ENCODE peak calls at places on chromosomes 5 and 9, in nine cellular contexts. One of them, this sample, is unnamed.

GRCh38 chr5:103446813-103447212 is 115.8 kb downstream of the NUDT12 start:
- DNase-seq in WTC11: no peak
- DNase-seq in non-pigmented ciliary epithelial cell: no peak
- DNase-seq in frontal cortex: no peak
- DNase-seq in kidney: no peak
- DNase-seq in activated naive CD8-positive, alpha-beta T cell treated with anti-CD3 and anti-CD28 coated beads, Interleukin-2, amount 10 ng/mL, durations not matched to agents 7 days and 5 days: no peak
- DNase-seq in activated CD4-positive, alpha-beta T cell treated with anti-CD3 and anti-CD28 coated beads, Interleukin-2, amount 10 ng/mL, durations not matched to agents 24 days and 14 days: no peak
- DNase-seq in SW 1271: peak; percentile 39
- DNase-seq in aorta: no peak
- DNase-seq in this sample: no peak

GRCh38 chr5:10320793-10321192 is 13.1 kb upstream of the CMBL start:
- DNase-seq in activated naive CD8-positive, alpha-beta T cell treated with anti-CD3 and anti-CD28 coated beads, Interleukin-2, amount 10 ng/mL, durations not matched to agents 7 days and 5 days: no peak
- DNase-seq in WTC11: no peak
- DNase-seq in non-pigmented ciliary epithelial cell: no peak
- DNase-seq in frontal cortex: no peak
- DNase-seq in activated CD4-positive, alpha-beta T cell treated with anti-CD3 and anti-CD28 coated beads, Interleukin-2, amount 10 ng/mL, durations not matched to agents 24 days and 14 days: no peak
- DNase-seq in SW 1271: no peak
- DNase-seq in aorta: no peak
- DNase-seq in kidney: no peak
- DNase-seq in this sample: no peak

GRCh38 chr5:68264024-68264956 is 48.7 kb downstream of the PIK3R1 start:
- DNase-seq in kidney: no peak
- DNase-seq in SW 1271: no peak
- DNase-seq in aorta: no peak
- DNase-seq in WTC11: no peak
- DNase-seq in activated naive CD8-positive, alpha-beta T cell treated with anti-CD3 and anti-CD28 coated beads, Interleukin-2, amount 10 ng/mL, durations not matched to agents 7 days and 5 days: no peak
- DNase-seq in activated CD4-positive, alpha-beta T cell treated with anti-CD3 and anti-CD28 coated beads, Interleukin-2, amount 10 ng/mL, durations not matched to agents 24 days and 14 days: peak; percentile 49
- DNase-seq in frontal cortex: no peak
- DNase-seq in non-pigmented ciliary epithelial cell: peak; percentile 50
- DNase-seq in this sample: no peak

GRCh38 chr9:131731237-131731995 is 8.5 kb downstream of the RAPGEF1 start:
- DNase-seq in kidney: peak; percentile 23
- DNase-seq in aorta: no peak
- DNase-seq in frontal cortex: no peak
- DNase-seq in SW 1271: no peak
- DNase-seq in activated CD4-positive, alpha-beta T cell treated with anti-CD3 and anti-CD28 coated beads, Interleukin-2, amount 10 ng/mL, durations not matched to agents 24 days and 14 days: peak; percentile 88
- DNase-seq in activated naive CD8-positive, alpha-beta T cell treated with anti-CD3 and anti-CD28 coated beads, Interleukin-2, amount 10 ng/mL, durations not matched to agents 7 days and 5 days: no peak
- DNase-seq in non-pigmented ciliary epithelial cell: no peak
- DNase-seq in WTC11: no peak
- DNase-seq in this sample: no peak

GRCh38 chr5:64594601-64595518 is 89.0 kb downstream of the RGS7BP start:
- DNase-seq in kidney: no peak
- DNase-seq in activated CD4-positive, alpha-beta T cell treated with anti-CD3 and anti-CD28 coated beads, Interleukin-2, amount 10 ng/mL, durations not matched to agents 24 days and 14 days: no peak
- DNase-seq in WTC11: peak; percentile 52
- DNase-seq in aorta: no peak
- DNase-seq in activated naive CD8-positive, alpha-beta T cell treated with anti-CD3 and anti-CD28 coated beads, Interleukin-2, amount 10 ng/mL, durations not matched to agents 7 days and 5 days: no peak
- DNase-seq in SW 1271: no peak
- DNase-seq in non-pigmented ciliary epithelial cell: no peak
- DNase-seq in frontal cortex: no peak
- DNase-seq in this sample: peak; percentile 45

GRCh38 chr9:111937781-111938426 is 41.3 kb downstream of the UGCG start:
- DNase-seq in non-pigmented ciliary epithelial cell: no peak
- DNase-seq in frontal cortex: no peak
- DNase-seq in aorta: peak; percentile 84
- DNase-seq in kidney: peak; percentile 75
- DNase-seq in activated naive CD8-positive, alpha-beta T cell treated with anti-CD3 and anti-CD28 coated beads, Interleukin-2, amount 10 ng/mL, durations not matched to agents 7 days and 5 days: peak; percentile 38
- DNase-seq in SW 1271: peak; percentile 63
- DNase-seq in activated CD4-positive, alpha-beta T cell treated with anti-CD3 and anti-CD28 coated beads, Interleukin-2, amount 10 ng/mL, durations not matched to agents 24 days and 14 days: peak; percentile 84
- DNase-seq in WTC11: no peak
- DNase-seq in this sample: no peak

GRCh38 chr5:25099538-25099937 is 454.8 kb upstream of the CDH10 start:
- DNase-seq in activated naive CD8-positive, alpha-beta T cell treated with anti-CD3 and anti-CD28 coated beads, Interleukin-2, amount 10 ng/mL, durations not matched to agents 7 days and 5 days: no peak
- DNase-seq in kidney: no peak
- DNase-seq in activated CD4-positive, alpha-beta T cell treated with anti-CD3 and anti-CD28 coated beads, Interleukin-2, amount 10 ng/mL, durations not matched to agents 24 days and 14 days: no peak
- DNase-seq in aorta: no peak
- DNase-seq in WTC11: no peak
- DNase-seq in frontal cortex: no peak
- DNase-seq in SW 1271: no peak
- DNase-seq in non-pigmented ciliary epithelial cell: no peak
- DNase-seq in this sample: no peak

GRCh38 chr9:124511426-124511840 is 4.2 kb upstream of the NR5A1 start:
- DNase-seq in non-pigmented ciliary epithelial cell: no peak
- DNase-seq in activated CD4-positive, alpha-beta T cell treated with anti-CD3 and anti-CD28 coated beads, Interleukin-2, amount 10 ng/mL, durations not matched to agents 24 days and 14 days: no peak
- DNase-seq in aorta: no peak
- DNase-seq in SW 1271: no peak
- DNase-seq in frontal cortex: peak; percentile 11
- DNase-seq in kidney: peak; percentile 59
- DNase-seq in WTC11: no peak
- DNase-seq in activated naive CD8-positive, alpha-beta T cell treated with anti-CD3 and anti-CD28 coated beads, Interleukin-2, amount 10 ng/mL, durations not matched to agents 7 days and 5 days: no peak
- DNase-seq in this sample: peak; percentile 22

GRCh38 chr5:169626779-169627178 is 10.3 kb upstream of the DOCK2 start:
- DNase-seq in non-pigmented ciliary epithelial cell: peak; percentile 90
- DNase-seq in activated CD4-positive, alpha-beta T cell treated with anti-CD3 and anti-CD28 coated beads, Interleukin-2, amount 10 ng/mL, durations not matched to agents 24 days and 14 days: no peak
- DNase-seq in WTC11: no peak
- DNase-seq in frontal cortex: no peak
- DNase-seq in kidney: no peak
- DNase-seq in SW 1271: peak; percentile 31
- DNase-seq in activated naive CD8-positive, alpha-beta T cell treated with anti-CD3 and anti-CD28 coated beads, Interleukin-2, amount 10 ng/mL, durations not matched to agents 7 days and 5 days: no peak
- DNase-seq in aorta: no peak
- DNase-seq in this sample: peak; percentile 6

GRCh38 chr9:120868339-120868675 is 8.7 kb downstream of the PHF19 start:
- DNase-seq in SW 1271: no peak
- DNase-seq in non-pigmented ciliary epithelial cell: no peak
- DNase-seq in aorta: no peak
- DNase-seq in activated CD4-positive, alpha-beta T cell treated with anti-CD3 and anti-CD28 coated beads, Interleukin-2, amount 10 ng/mL, durations not matched to agents 24 days and 14 days: no peak
- DNase-seq in WTC11: no peak
- DNase-seq in frontal cortex: no peak
- DNase-seq in kidney: no peak
- DNase-seq in activated naive CD8-positive, alpha-beta T cell treated with anti-CD3 and anti-CD28 coated beads, Interleukin-2, amount 10 ng/mL, durations not matched to agents 7 days and 5 days: no peak
- DNase-seq in this sample: no peak

GRCh38 chr9:35605336-35606137 is 475 bp downstream of the TESK1 start:
- DNase-seq in SW 1271: no peak
- DNase-seq in non-pigmented ciliary epithelial cell: no peak
- DNase-seq in aorta: peak; percentile 61
- DNase-seq in activated CD4-positive, alpha-beta T cell treated with anti-CD3 and anti-CD28 coated beads, Interleukin-2, amount 10 ng/mL, durations not matched to agents 24 days and 14 days: peak; percentile 84
- DNase-seq in activated naive CD8-positive, alpha-beta T cell treated with anti-CD3 and anti-CD28 coated beads, Interleukin-2, amount 10 ng/mL, durations not matched to agents 7 days and 5 days: peak; percentile 61
- DNase-seq in kidney: peak; percentile 88
- DNase-seq in frontal cortex: no peak
- DNase-seq in WTC11: peak; percentile 48
- DNase-seq in this sample: peak; percentile 50

GRCh38 chr5:16664368-16664767 is 47.6 kb upstream of the RETREG1 start:
- DNase-seq in kidney: no peak
- DNase-seq in WTC11: no peak
- DNase-seq in aorta: no peak
- DNase-seq in non-pigmented ciliary epithelial cell: no peak
- DNase-seq in frontal cortex: no peak
- DNase-seq in SW 1271: no peak
- DNase-seq in activated naive CD8-positive, alpha-beta T cell treated with anti-CD3 and anti-CD28 coated beads, Interleukin-2, amount 10 ng/mL, durations not matched to agents 7 days and 5 days: no peak
- DNase-seq in activated CD4-positive, alpha-beta T cell treated with anti-CD3 and anti-CD28 coated beads, Interleukin-2, amount 10 ng/mL, durations not matched to agents 24 days and 14 days: no peak
- DNase-seq in this sample: no peak

GRCh38 chr5:108386345-108387061 is 4.6 kb upstream of the FBXL17 start:
- DNase-seq in activated CD4-positive, alpha-beta T cell treated with anti-CD3 and anti-CD28 coated beads, Interleukin-2, amount 10 ng/mL, durations not matched to agents 24 days and 14 days: no peak
- DNase-seq in non-pigmented ciliary epithelial cell: no peak
- DNase-seq in aorta: no peak
- DNase-seq in kidney: no peak
- DNase-seq in frontal cortex: no peak
- DNase-seq in WTC11: no peak
- DNase-seq in activated naive CD8-positive, alpha-beta T cell treated with anti-CD3 and anti-CD28 coated beads, Interleukin-2, amount 10 ng/mL, durations not matched to agents 7 days and 5 days: no peak
- DNase-seq in SW 1271: no peak
- DNase-seq in this sample: no peak

GRCh38 chr5:34978681-34979080 is 49.3 kb downstream of the DNAJC21 start:
- DNase-seq in frontal cortex: no peak
- DNase-seq in activated naive CD8-positive, alpha-beta T cell treated with anti-CD3 and anti-CD28 coated beads, Interleukin-2, amount 10 ng/mL, durations not matched to agents 7 days and 5 days: no peak
- DNase-seq in activated CD4-positive, alpha-beta T cell treated with anti-CD3 and anti-CD28 coated beads, Interleukin-2, amount 10 ng/mL, durations not matched to agents 24 days and 14 days: no peak
- DNase-seq in kidney: no peak
- DNase-seq in WTC11: no peak
- DNase-seq in aorta: no peak
- DNase-seq in non-pigmented ciliary epithelial cell: no peak
- DNase-seq in SW 1271: no peak
- DNase-seq in this sample: no peak

GRCh38 chr9:133569891-133570651 is 35.6 kb downstream of the ADAMTSL2 start:
- DNase-seq in non-pigmented ciliary epithelial cell: no peak
- DNase-seq in frontal cortex: no peak
- DNase-seq in aorta: no peak
- DNase-seq in activated naive CD8-positive, alpha-beta T cell treated with anti-CD3 and anti-CD28 coated beads, Interleukin-2, amount 10 ng/mL, durations not matched to agents 7 days and 5 days: no peak
- DNase-seq in activated CD4-positive, alpha-beta T cell treated with anti-CD3 and anti-CD28 coated beads, Interleukin-2, amount 10 ng/mL, durations not matched to agents 24 days and 14 days: no peak
- DNase-seq in WTC11: peak; percentile 56
- DNase-seq in SW 1271: no peak
- DNase-seq in kidney: no peak
- DNase-seq in this sample: no peak

GRCh38 chr9:105425817-105426433 is 21.9 kb upstream of the FSD1L start:
- DNase-seq in SW 1271: peak; percentile 24
- DNase-seq in frontal cortex: no peak
- DNase-seq in activated naive CD8-positive, alpha-beta T cell treated with anti-CD3 and anti-CD28 coated beads, Interleukin-2, amount 10 ng/mL, durations not matched to agents 7 days and 5 days: no peak
- DNase-seq in activated CD4-positive, alpha-beta T cell treated with anti-CD3 and anti-CD28 coated beads, Interleukin-2, amount 10 ng/mL, durations not matched to agents 24 days and 14 days: no peak
- DNase-seq in aorta: no peak
- DNase-seq in kidney: no peak
- DNase-seq in WTC11: no peak
- DNase-seq in non-pigmented ciliary epithelial cell: no peak
- DNase-seq in this sample: peak; percentile 73

GRCh38 chr9:83582026-83582425 is 40.9 kb upstream of the IDNK start:
- DNase-seq in frontal cortex: no peak
- DNase-seq in non-pigmented ciliary epithelial cell: peak; percentile 31
- DNase-seq in activated CD4-positive, alpha-beta T cell treated with anti-CD3 and anti-CD28 coated beads, Interleukin-2, amount 10 ng/mL, durations not matched to agents 24 days and 14 days: no peak
- DNase-seq in WTC11: no peak
- DNase-seq in aorta: no peak
- DNase-seq in kidney: no peak
- DNase-seq in activated naive CD8-positive, alpha-beta T cell treated with anti-CD3 and anti-CD28 coated beads, Interleukin-2, amount 10 ng/mL, durations not matched to agents 7 days and 5 days: no peak
- DNase-seq in SW 1271: no peak
- DNase-seq in this sample: no peak

GRCh38 chr9:100670719-100671118 is 92.8 kb downstream of the CAVIN4 start:
- DNase-seq in kidney: no peak
- DNase-seq in aorta: no peak
- DNase-seq in activated CD4-positive, alpha-beta T cell treated with anti-CD3 and anti-CD28 coated beads, Interleukin-2, amount 10 ng/mL, durations not matched to agents 24 days and 14 days: no peak
- DNase-seq in WTC11: no peak
- DNase-seq in SW 1271: no peak
- DNase-seq in frontal cortex: no peak
- DNase-seq in non-pigmented ciliary epithelial cell: no peak
- DNase-seq in activated naive CD8-positive, alpha-beta T cell treated with anti-CD3 and anti-CD28 coated beads, Interleukin-2, amount 10 ng/mL, durations not matched to agents 7 days and 5 days: no peak
- DNase-seq in this sample: no peak

GRCh38 chr9:18906656-18907395 is 126.2 kb downstream of the SAXO1 start:
- DNase-seq in activated CD4-positive, alpha-beta T cell treated with anti-CD3 and anti-CD28 coated beads, Interleukin-2, amount 10 ng/mL, durations not matched to agents 24 days and 14 days: no peak
- DNase-seq in WTC11: no peak
- DNase-seq in kidney: no peak
- DNase-seq in aorta: peak; percentile 60
- DNase-seq in activated naive CD8-positive, alpha-beta T cell treated with anti-CD3 and anti-CD28 coated beads, Interleukin-2, amount 10 ng/mL, durations not matched to agents 7 days and 5 days: no peak
- DNase-seq in SW 1271: no peak
- DNase-seq in frontal cortex: no peak
- DNase-seq in non-pigmented ciliary epithelial cell: no peak
- DNase-seq in this sample: peak; percentile 23

GRCh38 chr9:108142142-108142503 is 652.6 kb upstream of the KLF4 start:
- DNase-seq in SW 1271: no peak
- DNase-seq in frontal cortex: no peak
- DNase-seq in non-pigmented ciliary epithelial cell: no peak
- DNase-seq in WTC11: no peak
- DNase-seq in kidney: no peak
- DNase-seq in aorta: no peak
- DNase-seq in activated naive CD8-positive, alpha-beta T cell treated with anti-CD3 and anti-CD28 coated beads, Interleukin-2, amount 10 ng/mL, durations not matched to agents 7 days and 5 days: no peak
- DNase-seq in activated CD4-positive, alpha-beta T cell treated with anti-CD3 and anti-CD28 coated beads, Interleukin-2, amount 10 ng/mL, durations not matched to agents 24 days and 14 days: no peak
- DNase-seq in this sample: no peak

GRCh38 chr5:92468307-92468706 is 1085.2 kb upstream of the ARRDC3 start:
- DNase-seq in kidney: no peak
- DNase-seq in frontal cortex: no peak
- DNase-seq in activated CD4-positive, alpha-beta T cell treated with anti-CD3 and anti-CD28 coated beads, Interleukin-2, amount 10 ng/mL, durations not matched to agents 24 days and 14 days: no peak
- DNase-seq in aorta: no peak
- DNase-seq in non-pigmented ciliary epithelial cell: no peak
- DNase-seq in WTC11: no peak
- DNase-seq in SW 1271: no peak
- DNase-seq in activated naive CD8-positive, alpha-beta T cell treated with anti-CD3 and anti-CD28 coated beads, Interleukin-2, amount 10 ng/mL, durations not matched to agents 7 days and 5 days: no peak
- DNase-seq in this sample: no peak

GRCh38 chr5:135578685-135579341 is at the start of gene CXCL14:
- DNase-seq in aorta: peak; percentile 71
- DNase-seq in WTC11: peak; percentile 74
- DNase-seq in activated naive CD8-positive, alpha-beta T cell treated with anti-CD3 and anti-CD28 coated beads, Interleukin-2, amount 10 ng/mL, durations not matched to agents 7 days and 5 days: no peak
- DNase-seq in kidney: peak; percentile 92
- DNase-seq in frontal cortex: no peak
- DNase-seq in non-pigmented ciliary epithelial cell: peak; percentile 18
- DNase-seq in activated CD4-positive, alpha-beta T cell treated with anti-CD3 and anti-CD28 coated beads, Interleukin-2, amount 10 ng/mL, durations not matched to agents 24 days and 14 days: no peak
- DNase-seq in SW 1271: no peak
- DNase-seq in this sample: no peak

GRCh38 chr9:128917151-128917849 is 3.5 kb upstream of the PHYHD1 start:
- DNase-seq in WTC11: no peak
- DNase-seq in activated naive CD8-positive, alpha-beta T cell treated with anti-CD3 and anti-CD28 coated beads, Interleukin-2, amount 10 ng/mL, durations not matched to agents 7 days and 5 days: no peak
- DNase-seq in kidney: peak; percentile 85
- DNase-seq in non-pigmented ciliary epithelial cell: no peak
- DNase-seq in SW 1271: no peak
- DNase-seq in aorta: peak; percentile 89
- DNase-seq in frontal cortex: peak; percentile 60
- DNase-seq in activated CD4-positive, alpha-beta T cell treated with anti-CD3 and anti-CD28 coated beads, Interleukin-2, amount 10 ng/mL, durations not matched to agents 24 days and 14 days: no peak
- DNase-seq in this sample: no peak

GRCh38 chr9:34986541-34987047 is 3.0 kb upstream of the DNAJB5 start:
- DNase-seq in kidney: no peak
- DNase-seq in activated naive CD8-positive, alpha-beta T cell treated with anti-CD3 and anti-CD28 coated beads, Interleukin-2, amount 10 ng/mL, durations not matched to agents 7 days and 5 days: no peak
- DNase-seq in WTC11: peak; percentile 37
- DNase-seq in frontal cortex: no peak
- DNase-seq in aorta: peak; percentile 70
- DNase-seq in SW 1271: no peak
- DNase-seq in non-pigmented ciliary epithelial cell: no peak
- DNase-seq in activated CD4-positive, alpha-beta T cell treated with anti-CD3 and anti-CD28 coated beads, Interleukin-2, amount 10 ng/mL, durations not matched to agents 24 days and 14 days: peak; percentile 78
- DNase-seq in this sample: no peak

GRCh38 chr5:154296525-154297159 is 106.1 kb downstream of the GALNT10 start:
- DNase-seq in activated CD4-positive, alpha-beta T cell treated with anti-CD3 and anti-CD28 coated beads, Interleukin-2, amount 10 ng/mL, durations not matched to agents 24 days and 14 days: no peak
- DNase-seq in kidney: no peak
- DNase-seq in frontal cortex: no peak
- DNase-seq in aorta: no peak
- DNase-seq in WTC11: no peak
- DNase-seq in activated naive CD8-positive, alpha-beta T cell treated with anti-CD3 and anti-CD28 coated beads, Interleukin-2, amount 10 ng/mL, durations not matched to agents 7 days and 5 days: no peak
- DNase-seq in SW 1271: no peak
- DNase-seq in non-pigmented ciliary epithelial cell: no peak
- DNase-seq in this sample: no peak

GRCh38 chr5:10103098-10103497 is 146.6 kb downstream of the ATPSCKMT start:
- DNase-seq in frontal cortex: no peak
- DNase-seq in kidney: no peak
- DNase-seq in SW 1271: no peak
- DNase-seq in aorta: no peak
- DNase-seq in non-pigmented ciliary epithelial cell: no peak
- DNase-seq in WTC11: peak; percentile 69
- DNase-seq in activated CD4-positive, alpha-beta T cell treated with anti-CD3 and anti-CD28 coated beads, Interleukin-2, amount 10 ng/mL, durations not matched to agents 24 days and 14 days: no peak
- DNase-seq in activated naive CD8-positive, alpha-beta T cell treated with anti-CD3 and anti-CD28 coated beads, Interleukin-2, amount 10 ng/mL, durations not matched to agents 7 days and 5 days: no peak
- DNase-seq in this sample: no peak

GRCh38 chr5:151240891-151241290 is 12.1 kb upstream of the GM2A start:
- DNase-seq in aorta: no peak
- DNase-seq in non-pigmented ciliary epithelial cell: no peak
- DNase-seq in frontal cortex: no peak
- DNase-seq in SW 1271: no peak
- DNase-seq in activated CD4-positive, alpha-beta T cell treated with anti-CD3 and anti-CD28 coated beads, Interleukin-2, amount 10 ng/mL, durations not matched to agents 24 days and 14 days: no peak
- DNase-seq in kidney: no peak
- DNase-seq in WTC11: no peak
- DNase-seq in activated naive CD8-positive, alpha-beta T cell treated with anti-CD3 and anti-CD28 coated beads, Interleukin-2, amount 10 ng/mL, durations not matched to agents 7 days and 5 days: no peak
- DNase-seq in this sample: no peak

GRCh38 chr9:87516222-87516930 is 18.7 kb downstream of the DAPK1 start:
- DNase-seq in activated CD4-positive, alpha-beta T cell treated with anti-CD3 and anti-CD28 coated beads, Interleukin-2, amount 10 ng/mL, durations not matched to agents 24 days and 14 days: no peak
- DNase-seq in frontal cortex: no peak
- DNase-seq in kidney: peak; percentile 88
- DNase-seq in non-pigmented ciliary epithelial cell: no peak
- DNase-seq in WTC11: no peak
- DNase-seq in activated naive CD8-positive, alpha-beta T cell treated with anti-CD3 and anti-CD28 coated beads, Interleukin-2, amount 10 ng/mL, durations not matched to agents 7 days and 5 days: no peak
- DNase-seq in aorta: peak; percentile 88
- DNase-seq in SW 1271: no peak
- DNase-seq in this sample: no peak

GRCh38 chr5:81207009-81207408 is 26.1 kb upstream of the CKMT2 start:
- DNase-seq in frontal cortex: no peak
- DNase-seq in activated CD4-positive, alpha-beta T cell treated with anti-CD3 and anti-CD28 coated beads, Interleukin-2, amount 10 ng/mL, durations not matched to agents 24 days and 14 days: no peak
- DNase-seq in kidney: no peak
- DNase-seq in non-pigmented ciliary epithelial cell: no peak
- DNase-seq in SW 1271: no peak
- DNase-seq in WTC11: peak; percentile 49
- DNase-seq in aorta: no peak
- DNase-seq in activated naive CD8-positive, alpha-beta T cell treated with anti-CD3 and anti-CD28 coated beads, Interleukin-2, amount 10 ng/mL, durations not matched to agents 7 days and 5 days: no peak
- DNase-seq in this sample: no peak

GRCh38 chr5:177537389-177538361 is 16.7 kb downstream of the FAM193B start:
- DNase-seq in activated CD4-positive, alpha-beta T cell treated with anti-CD3 and anti-CD28 coated beads, Interleukin-2, amount 10 ng/mL, durations not matched to agents 24 days and 14 days: no peak
- DNase-seq in non-pigmented ciliary epithelial cell: no peak
- DNase-seq in activated naive CD8-positive, alpha-beta T cell treated with anti-CD3 and anti-CD28 coated beads, Interleukin-2, amount 10 ng/mL, durations not matched to agents 7 days and 5 days: no peak
- DNase-seq in aorta: peak; percentile 87
- DNase-seq in frontal cortex: no peak
- DNase-seq in kidney: no peak
- DNase-seq in WTC11: no peak
- DNase-seq in SW 1271: peak; percentile 22
- DNase-seq in this sample: no peak

GRCh38 chr9:97109194-97109811 is 70.4 kb upstream of the CTSV start:
- DNase-seq in aorta: no peak
- DNase-seq in frontal cortex: peak; percentile 34
- DNase-seq in activated naive CD8-positive, alpha-beta T cell treated with anti-CD3 and anti-CD28 coated beads, Interleukin-2, amount 10 ng/mL, durations not matched to agents 7 days and 5 days: no peak
- DNase-seq in non-pigmented ciliary epithelial cell: peak; percentile 4
- DNase-seq in activated CD4-positive, alpha-beta T cell treated with anti-CD3 and anti-CD28 coated beads, Interleukin-2, amount 10 ng/mL, durations not matched to agents 24 days and 14 days: peak; percentile 74
- DNase-seq in kidney: no peak
- DNase-seq in SW 1271: peak; percentile 48
- DNase-seq in WTC11: peak; percentile 73
- DNase-seq in this sample: peak; percentile 85

This sample was measured in RKO.